ENCODE peak calls at places on chromosome 16, in ten cellular contexts. L is HCT116, Q is mesenchymal stem cell, P is lung, H is Peyer's patch, G is left ventricle myocardium inferior, J is colonic mucosa, N is stomach, B is right cardiac atrium, T is breast epithelium. O is an unnamed sample. For H3K4me1, the result is how much of the 10 kb centered on the place peaks cover.

GRCh38 chr16:86836503-86837125 is 258.3 kb downstream of the FOXL1 start:
- DNase-seq in L (no peak), Q (peak), P (no peak), H (no peak), G (no peak), J (no peak), N (no peak), B (peak), T (no peak), O (no peak)

GRCh38 chr16:972316-973002 is 1.7 kb upstream of the LMF1 start:
- DNase-seq in L (no peak), Q (no peak), P (no peak), H (no peak), G (no peak), J (no peak), N (peak), B (peak), T (peak), O (no peak)

GRCh38 chr16:74730049-74730683 is 29.5 kb upstream of the MLKL start:
- DNase-seq in L (no peak), Q (no peak), P (no peak), H (no peak), G (no peak), J (peak), N (peak), B (no peak), T (peak), O (no peak)

GRCh38 chr16:5490499-5490898 is 392.9 kb upstream of the EEF2KMT start:
- DNase-seq in L (peak), Q (no peak), P (no peak), H (no peak), G (no peak), J (peak), N (no peak), B (peak), T (no peak), O (no peak)

GRCh38 chr16:86931410-86931941 is 353.1 kb downstream of the FOXL1 start:
- DNase-seq in L (no peak), Q (peak), P (no peak), H (no peak), G (peak), J (no peak), N (no peak), B (peak), T (no peak), O (no peak)

GRCh38 chr16:85750827-85751641 is at the start of gene C16orf74:
- DNase-seq in L (no peak), Q (peak), P (no peak), H (peak), G (peak), J (peak), N (peak), B (peak), T (no peak), O (no peak)

GRCh38 chr16:2022723-2023097 is 3.1 kb downstream of the NPW start:
- DNase-seq in L (no peak), Q (peak), P (no peak), H (no peak), G (no peak), J (no peak), N (no peak), B (peak), T (no peak), O (no peak)

GRCh38 chr16:55868137-55868536 is 7.0 kb downstream of the CES5A start:
- DNase-seq in L (no peak), Q (no peak), P (no peak), H (no peak), G (no peak), J (no peak), N (no peak), B (no peak), T (no peak), O (no peak)

GRCh38 chr16:51968756-51969155 is 578.2 kb downstream of the TOX3 start:
- DNase-seq in L (no peak), Q (no peak), P (no peak), H (no peak), G (no peak), J (no peak), N (no peak), B (no peak), T (no peak), O (no peak)

GRCh38 chr16:79328327-79329162 is 272.0 kb downstream of the MAF start:
- DNase-seq in L (no peak), Q (no peak), P (no peak), H (no peak), G (no peak), J (no peak), N (no peak), B (no peak), T (no peak), O (no peak)

GRCh38 chr16:24610421-24610765 is 71.0 kb downstream of the RBBP6 start:
- DNase-seq in L (no peak), Q (peak), P (no peak), H (no peak), G (peak), J (no peak), N (no peak), B (peak), T (no peak), O (no peak)

GRCh38 chr16:30778549-30779244 is 8.3 kb downstream of the ZNF629 start:
- DNase-seq in L (no peak), Q (peak), P (no peak), H (no peak), G (no peak), J (no peak), N (no peak), B (peak), T (no peak), O (no peak)

GRCh38 chr16:28186752-28187151 is 25.0 kb downstream of the XPO6 start:
- DNase-seq in L (no peak), Q (peak), P (no peak), H (no peak), G (no peak), J (no peak), N (no peak), B (no peak), T (no peak), O (no peak)

GRCh38 chr16:79601978-79602609 is 1.6 kb upstream of the MAF start:
- DNase-seq in L (no peak), Q (peak), P (peak), H (peak), G (peak), J (peak), N (peak), B (peak), T (peak), O (peak)

GRCh38 chr16:79283578-79283977 is 317.0 kb downstream of the MAF start:
- DNase-seq in L (no peak), Q (no peak), P (no peak), H (peak), G (no peak), J (no peak), N (no peak), B (no peak), T (no peak), O (peak)

GRCh38 chr16:84608281-84608680 is 9.6 kb downstream of the COTL1 start:
- DNase-seq in L (no peak), Q (no peak), P (no peak), H (peak), G (no peak), J (no peak), N (no peak), B (no peak), T (no peak), O (peak)

DNA sequence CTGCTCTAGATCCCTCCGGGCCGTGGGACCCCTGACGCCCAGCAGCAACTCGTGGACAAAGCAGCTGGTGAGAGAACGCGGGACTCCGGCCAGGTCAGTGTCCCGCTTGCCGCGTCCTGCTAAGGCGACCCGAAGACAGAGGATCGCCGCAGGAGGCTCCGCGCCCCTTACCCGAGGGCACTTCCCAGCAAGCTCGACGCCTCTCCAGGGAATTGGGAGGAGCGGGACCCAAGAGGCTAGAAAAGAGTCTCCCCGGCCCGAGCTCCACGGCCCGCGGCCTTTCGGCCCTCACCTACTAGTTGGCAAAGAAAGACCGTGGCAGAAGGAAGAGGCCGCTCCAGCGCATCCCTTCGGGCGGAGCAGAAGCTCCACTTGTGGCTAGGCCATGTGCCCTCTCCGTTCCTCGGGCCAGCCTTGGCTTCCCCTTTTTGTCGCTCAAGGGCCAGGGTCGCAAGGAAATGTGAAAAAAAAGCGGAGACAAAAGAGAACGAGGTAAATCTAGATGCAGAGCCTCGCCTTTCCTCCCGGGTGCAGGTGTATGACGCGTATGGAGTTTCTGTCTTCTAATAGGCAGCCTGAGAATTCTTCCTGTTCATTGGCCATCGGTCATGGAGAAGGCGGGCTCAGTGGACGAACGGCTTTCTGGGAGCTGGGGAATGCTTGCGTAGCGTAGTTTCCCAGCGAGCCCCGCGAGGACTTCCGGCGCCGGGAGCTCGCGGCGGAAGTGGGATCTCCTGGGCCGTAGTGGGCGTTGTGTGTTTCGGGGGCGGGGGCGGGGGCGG is at the start of gene ZNF213:
- DNase-seq in L (peak), Q (peak), P (peak), H (peak), G (peak), J (peak), N (peak), B (peak), T (peak), O (peak)
- H3K4me1 ChIP-seq in L (under half), Q (under half), P (under half), H (under half), G (under half), J (under half), N (half or more), B (under half), T (under half), O (under half)

GRCh38 chr16:29314292-29314934 is 92.1 kb downstream of the NPIPB11 start:
- DNase-seq in L (no peak), Q (no peak), P (no peak), H (no peak), G (no peak), J (no peak), N (no peak), B (no peak), T (no peak), O (no peak)
- H3K27ac ChIP-seq in L (no peak), Q (no peak), P (no peak), H (no peak), G (peak), J (no peak), N (no peak), B (no peak), T (no peak), O (no peak)

GRCh38 chr16:65717006-65717720 is 595.3 kb upstream of the CDH11 start:
- DNase-seq in L (no peak), Q (no peak), P (no peak), H (no peak), G (no peak), J (no peak), N (no peak), B (no peak), T (no peak), O (no peak)

GRCh38 chr16:65710107-65710506 is 588.2 kb upstream of the CDH11 start:
- DNase-seq in L (no peak), Q (no peak), P (no peak), H (no peak), G (no peak), J (no peak), N (no peak), B (no peak), T (no peak), O (no peak)

DNA sequence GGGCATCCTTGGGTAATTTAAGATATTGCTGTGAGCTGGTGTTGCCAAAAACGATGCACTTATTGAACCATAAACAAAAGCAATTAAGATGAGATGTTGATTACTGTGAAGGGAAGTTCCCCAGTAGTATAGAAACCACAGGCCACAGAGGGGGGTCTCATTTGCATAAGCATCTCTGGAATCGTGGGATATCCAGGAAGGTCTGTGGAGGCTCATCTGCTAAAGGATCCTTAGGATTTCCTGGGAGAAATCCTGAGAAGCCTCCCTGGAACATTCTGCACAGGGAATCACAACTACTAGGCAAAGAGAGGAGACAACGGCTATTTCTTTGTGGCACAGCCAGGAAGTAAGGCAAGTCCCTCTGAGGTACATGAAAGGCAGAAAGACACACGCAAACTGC is 591.5 kb upstream of the CDH11 start:
- DNase-seq in L (no peak), Q (no peak), P (no peak), H (no peak), G (no peak), J (no peak), N (no peak), B (no peak), T (no peak), O (no peak)
- H3K4me3 ChIP-seq in L (no peak), Q (no peak), P (no peak), H (no peak), G (no peak), J (no peak), N (no peak), B (no peak), T (no peak), O (no peak)

GRCh38 chr16:81485225-81485624 is 40.6 kb downstream of the CMIP start:
- DNase-seq in L (no peak), Q (no peak), P (no peak), H (no peak), G (no peak), J (no peak), N (no peak), B (no peak), T (no peak), O (no peak)
- H3K4me1 ChIP-seq in L (half or more), Q (under half), P (under half), H (half or more), G (half or more), J (under half), N (half or more), B (under half), T (under half), O (under half)

DNA sequence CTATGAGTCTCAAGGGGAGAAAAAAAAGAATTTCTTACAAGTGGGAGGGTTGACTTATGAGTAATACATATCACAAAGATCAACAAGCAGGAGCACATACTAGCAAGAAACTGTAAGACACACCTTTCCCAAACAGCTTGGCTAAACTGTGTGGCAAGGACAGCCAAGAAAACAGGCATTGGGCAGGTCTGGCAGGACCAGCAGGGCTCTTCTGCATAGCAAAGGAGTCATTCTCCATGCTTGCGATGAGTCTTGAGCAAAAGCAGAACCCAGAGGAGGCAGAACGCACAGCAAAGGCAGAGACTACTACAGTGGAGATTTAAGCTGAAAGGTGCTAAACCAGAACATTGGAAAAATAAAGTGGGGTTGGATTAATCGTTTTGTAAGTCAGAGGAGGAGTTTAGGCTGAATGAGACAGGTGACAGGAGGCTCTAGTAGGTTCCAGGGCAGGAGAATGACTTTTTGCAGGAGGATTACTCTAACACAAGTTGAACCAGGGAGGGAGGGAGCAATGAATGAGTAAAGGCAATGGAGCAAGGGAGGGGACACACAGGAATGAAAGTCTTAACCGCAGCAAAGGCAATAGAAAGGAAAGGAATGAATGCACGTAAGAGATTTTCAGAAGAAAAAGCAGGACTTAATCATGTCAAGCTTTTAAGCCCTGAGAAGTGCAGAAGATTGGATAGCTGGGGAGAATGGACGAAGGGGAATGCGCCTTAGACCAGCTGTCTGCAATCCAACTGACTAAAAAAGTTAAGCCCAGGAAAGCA is 2.7 kb downstream of the N4BP1 start:
- DNase-seq in L (no peak), Q (peak), P (peak), H (no peak), G (no peak), J (peak), N (peak), B (no peak), T (peak), O (no peak)
- H3K27ac ChIP-seq in L (no peak), Q (peak), P (no peak), H (peak), G (peak), J (peak), N (peak), B (no peak), T (peak), O (no peak)

DNA sequence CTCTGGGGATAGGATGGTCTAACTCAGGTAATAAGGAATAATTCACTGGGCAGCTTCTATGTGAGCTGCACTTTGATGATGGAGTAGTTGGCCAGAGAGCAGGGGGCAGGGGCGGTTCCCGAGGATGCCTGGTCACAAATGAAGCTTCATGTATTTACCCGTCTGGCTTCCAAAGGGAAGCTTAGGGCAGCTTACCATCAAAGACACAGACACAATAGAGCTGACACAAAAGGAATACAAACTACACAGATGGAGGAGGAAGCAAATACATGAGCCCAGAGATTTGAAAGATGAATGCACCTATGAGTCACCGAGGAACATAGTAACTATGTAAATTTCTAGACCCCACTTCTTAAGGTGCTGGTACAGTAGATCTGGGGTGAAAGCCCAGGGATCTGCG is 8.7 kb upstream of the EMP2 start:
- DNase-seq in L (no peak), Q (no peak), P (no peak), H (no peak), G (no peak), J (no peak), N (no peak), B (peak), T (no peak), O (no peak)
- H3K4me3 ChIP-seq in L (no peak), Q (no peak), P (no peak), H (no peak), G (no peak), J (no peak), N (no peak), B (no peak), T (no peak), O (no peak)

GRCh38 chr16:69321080-69321479 is 9.3 kb downstream of the PDF start:
- DNase-seq in L (no peak), Q (no peak), P (no peak), H (no peak), G (no peak), J (no peak), N (no peak), B (no peak), T (no peak), O (no peak)

GRCh38 chr16:69323428-69323827 is 7.0 kb downstream of the PDF start:
- DNase-seq in L (no peak), Q (no peak), P (no peak), H (no peak), G (no peak), J (no peak), N (no peak), B (no peak), T (no peak), O (no peak)

GRCh38 chr16:69324013-69324531 is 6.3 kb downstream of the PDF start:
- DNase-seq in L (no peak), Q (peak), P (no peak), H (no peak), G (peak), J (peak), N (peak), B (peak), T (no peak), O (no peak)

GRCh38 chr16:69320731-69321073 is 9.6 kb downstream of the VPS4A start:
- DNase-seq in L (no peak), Q (no peak), P (no peak), H (no peak), G (no peak), J (no peak), N (no peak), B (no peak), T (no peak), O (no peak)

DNA sequence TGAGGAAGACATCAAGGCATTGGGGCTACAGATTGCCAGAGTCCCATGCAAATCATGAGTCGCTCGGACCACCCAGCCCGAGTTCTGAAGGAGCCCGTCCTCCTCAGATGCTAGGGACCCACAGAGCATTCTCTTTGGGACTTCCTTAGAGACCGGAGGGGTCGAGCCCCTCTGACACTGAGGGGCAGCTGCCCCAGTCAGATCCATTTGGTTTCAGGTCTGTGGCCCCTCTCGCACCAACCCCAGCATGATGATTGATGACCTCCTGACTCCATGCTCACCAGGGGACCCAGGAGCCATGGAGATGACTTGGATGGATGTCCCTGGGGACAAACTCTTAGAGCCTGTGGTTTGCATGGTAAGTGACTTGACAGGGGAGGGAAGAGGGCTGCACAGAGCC is 8.0 kb downstream of the PDF start:
- DNase-seq in L (no peak), Q (no peak), P (no peak), H (no peak), G (no peak), J (no peak), N (no peak), B (no peak), T (no peak), O (no peak)
- H3K4me1 ChIP-seq in L (under half), Q (under half), P (under half), H (under half), G (under half), J (under half), N (under half), B (under half), T (under half), O (under half)

GRCh38 chr16:20904507-20905079 is 4.0 kb downstream of the LYRM1 start:
- DNase-seq in L (peak), Q (peak), P (no peak), H (peak), G (no peak), J (no peak), N (peak), B (no peak), T (no peak), O (peak)

GRCh38 chr16:20903889-20904506 is 3.4 kb downstream of the LYRM1 start:
- DNase-seq in L (no peak), Q (peak), P (no peak), H (no peak), G (no peak), J (no peak), N (no peak), B (no peak), T (no peak), O (no peak)

GRCh38 chr16:20906871-20907255 is 6.3 kb downstream of the LYRM1 start:
- DNase-seq in L (no peak), Q (no peak), P (no peak), H (no peak), G (no peak), J (no peak), N (no peak), B (no peak), T (no peak), O (no peak)

GRCh38 chr16:20906225-20906870 is 5.8 kb downstream of the LYRM1 start:
- DNase-seq in L (no peak), Q (peak), P (no peak), H (no peak), G (no peak), J (no peak), N (no peak), B (no peak), T (no peak), O (no peak)

DNA sequence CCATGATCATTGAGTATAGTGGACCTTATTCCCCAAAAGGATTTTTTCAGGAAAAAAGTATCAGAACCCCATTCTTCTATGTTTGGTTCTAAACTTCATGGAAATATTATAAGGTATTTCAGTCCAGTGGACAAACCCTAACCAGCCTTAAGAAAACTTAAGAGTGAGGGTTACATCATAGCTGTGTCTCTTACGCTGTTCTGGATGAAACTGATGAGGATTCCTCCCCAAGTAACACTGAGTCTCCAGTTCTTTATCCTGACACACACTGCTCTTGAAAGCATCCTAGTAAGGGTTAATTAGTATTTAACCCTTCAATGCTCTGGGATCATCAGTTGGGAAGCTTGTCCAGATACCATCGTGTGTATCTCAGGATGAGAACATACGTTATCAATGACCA is 5.0 kb downstream of the LYRM1 start:
- DNase-seq in L (no peak), Q (peak), P (no peak), H (no peak), G (no peak), J (no peak), N (no peak), B (no peak), T (no peak), O (no peak)
- H3K27ac ChIP-seq in L (peak), Q (peak), P (peak), H (peak), G (peak), J (peak), N (peak), B (peak), T (peak), O (no peak)

O was measured in CD8-positive, alpha-beta memory T cell.